ENCODE peak calls at places on chromosomes 2 and 18, in five cellular contexts. One of them, this sample, is unnamed.

GRCh38 chr18:78660311-78660710 is 319.3 kb upstream of the SALL3 start:
- DNase-seq in GM12878: no peak
- DNase-seq in K562: no peak
- DNase-seq in IMR-90: no peak
- DNase-seq in HepG2: no peak
- DNase-seq in this sample: no peak

GRCh38 chr2:110903548-110903947 is 171.2 kb downstream of the ACOXL start:
- DNase-seq in GM12878: no peak
- DNase-seq in K562: no peak
- DNase-seq in HepG2: no peak
- DNase-seq in IMR-90: no peak
- DNase-seq in this sample: peak; percentile 65

GRCh38 chr2:212364106-212364505 is 174.5 kb downstream of the ERBB4 start:
- DNase-seq in HepG2: no peak
- DNase-seq in IMR-90: no peak
- DNase-seq in GM12878: no peak
- DNase-seq in K562: no peak
- DNase-seq in this sample: no peak

GRCh38 chr18:31965331-31965970 is 22.5 kb upstream of the TRAPPC8 start:
- DNase-seq in IMR-90: no peak
- DNase-seq in K562: no peak
- DNase-seq in HepG2: no peak
- DNase-seq in GM12878: no peak
- DNase-seq in this sample: no peak

GRCh38 chr2:170350929-170351826 is 173.2 kb downstream of the MYO3B start:
- DNase-seq in GM12878: no peak
- DNase-seq in HepG2: no peak
- DNase-seq in K562: no peak
- DNase-seq in IMR-90: no peak
- DNase-seq in this sample: no peak

GRCh38 chr2:149598014-149598395 is 10.4 kb upstream of the MMADHC start:
- DNase-seq in GM12878: no peak
- DNase-seq in K562: no peak
- DNase-seq in HepG2: no peak
- DNase-seq in IMR-90: peak; percentile 39
- DNase-seq in this sample: peak; percentile 6

GRCh38 chr2:182553483-182553882 is 126.6 kb upstream of the PDE1A start:
- DNase-seq in GM12878: peak; percentile 57
- DNase-seq in K562: no peak
- DNase-seq in IMR-90: no peak
- DNase-seq in HepG2: no peak
- DNase-seq in this sample: no peak

GRCh38 chr2:140023291-140023690 is 1243.1 kb upstream of the NXPH2 start:
- DNase-seq in HepG2: no peak
- DNase-seq in IMR-90: no peak
- DNase-seq in K562: no peak
- DNase-seq in GM12878: no peak
- DNase-seq in this sample: no peak

GRCh38 chr2:232688201-232688600 is 8.9 kb upstream of the GIGYF2 start:
- DNase-seq in HepG2: no peak
- DNase-seq in K562: no peak
- DNase-seq in IMR-90: no peak
- DNase-seq in GM12878: no peak
- DNase-seq in this sample: no peak

GRCh38 chr2:176468471-176468870 is 199.2 kb downstream of the MTX2 start:
- DNase-seq in K562: no peak
- DNase-seq in GM12878: no peak
- DNase-seq in HepG2: no peak
- DNase-seq in IMR-90: no peak
- DNase-seq in this sample: no peak

GRCh38 chr2:228359473-228359872 is 178.0 kb upstream of the SPHKAP start:
- DNase-seq in HepG2: no peak
- DNase-seq in GM12878: no peak
- DNase-seq in IMR-90: no peak
- DNase-seq in K562: no peak
- DNase-seq in this sample: no peak

GRCh38 chr18:76943542-76944339 is 121.4 kb downstream of the ZNF236 start:
- DNase-seq in HepG2: no peak
- DNase-seq in IMR-90: peak; percentile 85
- DNase-seq in K562: no peak
- DNase-seq in GM12878: no peak
- DNase-seq in this sample: no peak

GRCh38 chr2:45009303-45009927 is at the start of gene SIX2:
- DNase-seq in K562: no peak
- DNase-seq in IMR-90: peak; percentile 72
- DNase-seq in GM12878: no peak
- DNase-seq in HepG2: peak; percentile 41
- DNase-seq in this sample: peak; percentile 99

GRCh38 chr18:10085405-10085804 is 171.6 kb downstream of the VAPA start:
- DNase-seq in HepG2: no peak
- DNase-seq in K562: no peak
- DNase-seq in IMR-90: peak; percentile 38
- DNase-seq in GM12878: no peak
- DNase-seq in this sample: peak; percentile 24

GRCh38 chr2:233372855-233373254 is 18.6 kb downstream of the DGKD start:
- DNase-seq in HepG2: no peak
- DNase-seq in IMR-90: no peak
- DNase-seq in K562: no peak
- DNase-seq in GM12878: no peak
- DNase-seq in this sample: no peak

GRCh38 chr2:207531024-207531411 is 1.3 kb downstream of the CREB1 start:
- DNase-seq in IMR-90: no peak
- DNase-seq in GM12878: no peak
- DNase-seq in HepG2: no peak
- DNase-seq in K562: no peak
- DNase-seq in this sample: peak; percentile 19

GRCh38 chr18:43563780-43564179 is 286.5 kb upstream of the SYT4 start:
- DNase-seq in HepG2: peak; percentile 12
- DNase-seq in K562: no peak
- DNase-seq in IMR-90: peak; percentile 6
- DNase-seq in GM12878: no peak
- DNase-seq in this sample: peak; percentile 40

GRCh38 chr2:70069049-70069448 is 18.2 kb upstream of the PCBP1 start:
- DNase-seq in GM12878: peak; percentile 83
- DNase-seq in K562: no peak
- DNase-seq in IMR-90: peak; percentile 6
- DNase-seq in HepG2: peak; percentile 88
- DNase-seq in this sample: no peak

GRCh38 chr2:152861349-152861942 is 143.0 kb downstream of the ARL6IP6 start:
- DNase-seq in HepG2: peak; percentile 43
- DNase-seq in GM12878: no peak
- DNase-seq in K562: peak; percentile 70
- DNase-seq in IMR-90: peak; percentile 12
- DNase-seq in this sample: peak; percentile 32

GRCh38 chr2:153873062-153874048 is 1.6 kb downstream of the GALNT13 start:
- DNase-seq in K562: no peak
- DNase-seq in GM12878: no peak
- DNase-seq in HepG2: no peak
- DNase-seq in IMR-90: no peak
- DNase-seq in this sample: peak; percentile 37

GRCh38 chr2:129902731-129903585 is 76.5 kb upstream of the RAB6C start:
- DNase-seq in HepG2: no peak
- DNase-seq in IMR-90: no peak
- DNase-seq in GM12878: no peak
- DNase-seq in K562: no peak
- DNase-seq in this sample: no peak
- TF ChIP-seq MXI1 in HepG2: no peak
- TF ChIP-seq MXI1 in IMR-90: no peak
- TF ChIP-seq MXI1 in GM12878: no peak
- TF ChIP-seq MXI1 in K562: no peak
- TF ChIP-seq MXI1 in this sample: no peak

GRCh38 chr2:195642677-195643063 is 14.4 kb upstream of the SLC39A10 start:
- DNase-seq in IMR-90: no peak
- DNase-seq in K562: no peak
- DNase-seq in GM12878: no peak
- DNase-seq in HepG2: no peak
- DNase-seq in this sample: no peak
- TF ChIP-seq MXI1 in IMR-90: no peak
- TF ChIP-seq MXI1 in K562: no peak
- TF ChIP-seq MXI1 in GM12878: no peak
- TF ChIP-seq MXI1 in HepG2: no peak
- TF ChIP-seq MXI1 in this sample: no peak

GRCh38 chr2:63716146-63716545 is 125.5 kb upstream of the UGP2 start:
- DNase-seq in HepG2: no peak
- DNase-seq in IMR-90: no peak
- DNase-seq in K562: no peak
- DNase-seq in GM12878: no peak
- DNase-seq in this sample: no peak

GRCh38 chr2:63721082-63721424 is 120.6 kb upstream of the UGP2 start:
- DNase-seq in GM12878: no peak
- DNase-seq in IMR-90: no peak
- DNase-seq in K562: no peak
- DNase-seq in HepG2: no peak
- DNase-seq in this sample: peak; percentile 63

GRCh38 chr2:63723709-63724108 is 118.0 kb upstream of the UGP2 start:
- DNase-seq in HepG2: no peak
- DNase-seq in K562: no peak
- DNase-seq in IMR-90: no peak
- DNase-seq in GM12878: no peak
- DNase-seq in this sample: no peak

GRCh38 chr2:63719052-63719451 is 122.6 kb upstream of the UGP2 start:
- DNase-seq in HepG2: no peak
- DNase-seq in GM12878: no peak
- DNase-seq in K562: no peak
- DNase-seq in IMR-90: no peak
- DNase-seq in this sample: no peak
- TF ChIP-seq MXI1 in HepG2: no peak
- TF ChIP-seq MXI1 in GM12878: no peak
- TF ChIP-seq MXI1 in K562: no peak
- TF ChIP-seq MXI1 in IMR-90: no peak
- TF ChIP-seq MXI1 in this sample: no peak

DNA sequence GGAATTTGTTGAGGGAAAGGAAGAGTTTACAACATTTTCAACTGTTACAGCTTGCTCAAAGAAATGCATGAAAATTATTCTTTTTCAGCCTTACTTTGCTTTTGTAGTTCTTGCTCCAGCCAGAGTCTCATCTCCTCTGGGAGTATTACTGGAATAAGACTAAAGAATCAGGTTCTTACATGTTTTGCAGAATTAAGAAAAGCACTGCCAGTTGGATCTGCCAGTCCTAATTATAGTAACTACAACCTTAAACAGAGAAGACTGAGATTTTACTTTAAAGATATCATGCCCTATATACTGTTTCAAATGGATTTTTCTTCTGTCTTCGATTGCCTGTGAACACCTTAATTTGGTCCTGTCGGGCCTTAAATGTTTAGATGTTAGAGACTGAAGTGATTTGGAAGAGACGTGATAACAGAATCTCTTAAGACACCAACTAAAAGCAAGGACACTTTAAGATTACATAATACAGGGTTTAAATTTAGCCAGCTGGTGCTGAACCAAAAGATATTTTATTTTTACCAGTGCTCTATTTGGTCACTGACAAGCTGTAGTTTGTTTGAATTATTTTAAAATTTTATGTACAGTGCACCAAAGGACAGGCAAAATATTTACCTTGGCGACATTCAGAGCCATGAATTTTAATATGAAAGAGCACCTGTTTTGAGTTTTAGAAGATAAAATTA is 299.8 kb downstream of the XIRP2 start:
- DNase-seq in HepG2: no peak
- DNase-seq in GM12878: no peak
- DNase-seq in K562: no peak
- DNase-seq in IMR-90: no peak
- DNase-seq in this sample: no peak
- TF ChIP-seq MXI1 in HepG2: no peak
- TF ChIP-seq MXI1 in GM12878: no peak
- TF ChIP-seq MXI1 in K562: no peak
- TF ChIP-seq MXI1 in IMR-90: no peak
- TF ChIP-seq MXI1 in this sample: no peak

GRCh38 chr2:239594772-239595608 is 194.2 kb upstream of the HDAC4 start:
- DNase-seq in IMR-90: no peak
- DNase-seq in GM12878: no peak
- DNase-seq in K562: no peak
- DNase-seq in HepG2: no peak
- DNase-seq in this sample: no peak

GRCh38 chr2:239597216-239597615 is 196.4 kb upstream of the HDAC4 start:
- DNase-seq in K562: no peak
- DNase-seq in IMR-90: no peak
- DNase-seq in HepG2: no peak
- DNase-seq in GM12878: no peak
- DNase-seq in this sample: no peak

GRCh38 chr2:239596792-239597191 is 196.0 kb upstream of the HDAC4 start:
- DNase-seq in GM12878: no peak
- DNase-seq in IMR-90: no peak
- DNase-seq in HepG2: no peak
- DNase-seq in K562: no peak
- DNase-seq in this sample: no peak

GRCh38 chr2:239596298-239596697 is 195.5 kb upstream of the HDAC4 start:
- DNase-seq in HepG2: no peak
- DNase-seq in IMR-90: no peak
- DNase-seq in K562: no peak
- DNase-seq in GM12878: no peak
- DNase-seq in this sample: no peak

DNA sequence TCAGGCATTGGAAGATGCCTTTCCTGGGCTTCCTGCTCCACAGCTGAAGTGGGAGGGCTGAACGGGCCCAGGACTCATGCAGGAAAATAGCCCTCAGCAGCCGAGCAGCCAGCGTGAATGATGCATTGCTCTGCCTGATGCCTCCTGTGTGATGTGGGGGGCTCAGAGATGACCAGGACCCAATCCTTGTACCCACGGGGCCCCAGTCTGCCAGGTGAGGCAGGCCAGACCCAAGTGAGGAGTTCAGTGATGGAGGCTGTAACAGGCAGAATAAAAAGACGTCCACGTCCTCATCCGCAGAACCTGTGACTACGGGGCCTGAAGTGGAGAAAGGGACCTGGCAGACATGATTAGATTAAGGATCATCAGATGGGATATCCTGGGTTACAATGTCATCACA is 194.9 kb upstream of the HDAC4 start:
- DNase-seq in K562: no peak
- DNase-seq in IMR-90: no peak
- DNase-seq in HepG2: no peak
- DNase-seq in GM12878: no peak
- DNase-seq in this sample: no peak
- TF ChIP-seq MXI1 in K562: no peak
- TF ChIP-seq MXI1 in IMR-90: no peak
- TF ChIP-seq MXI1 in HepG2: no peak
- TF ChIP-seq MXI1 in GM12878: no peak
- TF ChIP-seq MXI1 in this sample: no peak

GRCh38 chr2:186780701-186781316 is 68.2 kb downstream of the ZSWIM2 start:
- DNase-seq in HepG2: peak; percentile 56
- DNase-seq in IMR-90: peak; percentile 19
- DNase-seq in K562: no peak
- DNase-seq in GM12878: no peak
- DNase-seq in this sample: peak; percentile 3
- TF ChIP-seq MXI1 in HepG2: no peak
- TF ChIP-seq MXI1 in IMR-90: no peak
- TF ChIP-seq MXI1 in K562: no peak
- TF ChIP-seq MXI1 in GM12878: no peak
- TF ChIP-seq MXI1 in this sample: no peak